ENCODE peak calls at places on chromosomes 11 and 22, in ten cellular contexts. A is activated T-cell treated with anti-CD3 and anti-CD28 coated beads for 48 hours; L is retina; P is left cardiac atrium; W is right lobe of liver; M is stimulated activated CD4-positive, alpha-beta T cell treated with anti-CD3 and anti-CD28 coated beads, Interleukin-12 subunit alpha, Interleukin-12 subunit beta, amount 100 ng/mL, for 4 hours; T is DND-41; C is SJSA1; Z is GM03348; G is DMS53. V is an unnamed sample.

GRCh38 chr11:129960216-129961214 is 42.1 kb downstream of the PRDM10 start:
- DNase-seq in A (peak), L (no peak), P (no peak), W (no peak), M (no peak), T (no peak), C (no peak), Z (peak), G (peak), V (no peak)

GRCh38 chr11:105357764-105358163 is 218.2 kb upstream of the CARD18 start:
- DNase-seq in A (no peak), L (no peak), P (no peak), W (no peak), M (no peak), T (no peak), C (no peak), Z (no peak), G (no peak), V (no peak)

GRCh38 chr11:106186630-106187029 is 109.2 kb downstream of the AASDHPPT start:
- DNase-seq in A (no peak), L (no peak), P (no peak), W (no peak), M (no peak), T (no peak), C (no peak), Z (no peak), G (no peak), V (no peak)

GRCh38 chr11:72263363-72263762 is 19.4 kb upstream of the PHOX2A start:
- DNase-seq in A (no peak), L (no peak), P (no peak), W (no peak), M (no peak), T (no peak), C (no peak), Z (no peak), G (peak), V (no peak)

GRCh38 chr22:46002757-46003270 is 25.9 kb upstream of the WNT7B start:
- DNase-seq in A (no peak), L (no peak), P (peak), W (peak), M (no peak), T (no peak), C (peak), Z (peak), G (peak), V (peak)

GRCh38 chr22:32142600-32142999 is 16.5 kb downstream of the C22orf42 start:
- DNase-seq in A (no peak), L (no peak), P (no peak), W (no peak), M (no peak), T (no peak), C (no peak), Z (no peak), G (no peak), V (no peak)

GRCh38 chr11:61742391-61742790 is 10.0 kb upstream of the MYRF start:
- DNase-seq in A (no peak), L (no peak), P (no peak), W (no peak), M (no peak), T (no peak), C (no peak), Z (no peak), G (no peak), V (no peak)

GRCh38 chr11:3133456-3134217 is 31.5 kb downstream of the OSBPL5 start:
- DNase-seq in A (no peak), L (no peak), P (peak), W (peak), M (no peak), T (no peak), C (no peak), Z (no peak), G (no peak), V (no peak)

GRCh38 chr11:83521647-83522596 is 235.8 kb upstream of the CCDC90B start:
- DNase-seq in A (no peak), L (no peak), P (no peak), W (no peak), M (no peak), T (no peak), C (no peak), Z (peak), G (peak), V (peak)

GRCh38 chr11:11157201-11157600 is 195.8 kb downstream of the CSNK2A3 start:
- DNase-seq in A (peak), L (no peak), P (peak), W (no peak), M (peak), T (peak), C (no peak), Z (peak), G (peak), V (peak)

GRCh38 chr22:32622762-32623147 is 148.1 kb downstream of the FBXO7 start:
- DNase-seq in A (no peak), L (no peak), P (no peak), W (no peak), M (no peak), T (no peak), C (no peak), Z (no peak), G (no peak), V (no peak)